ENCODE peak calls at places on chromosome 2, in four cellular contexts. G, H, P and F are unnamed samples.

GRCh38 chr2:173239644-173240043 is 115.0 kb upstream of the CDCA7 start:
- DNase-seq in H (no peak), P (no peak), G (no peak), F (peak; percentile 19)

GRCh38 chr2:232480201-232481190 is 7.1 kb downstream of the ECEL1 start:
- DNase-seq in G (no peak), H (no peak), P (peak; percentile 49), F (no peak)

GRCh38 chr2:144362401-144362800 is 157.5 kb downstream of the ZEB2 start:
- DNase-seq in P (no peak), H (peak; percentile 49), G (no peak), F (no peak)

GRCh38 chr2:207511851-207512250 is 17.9 kb upstream of the CREB1 start:
- DNase-seq in H (no peak), G (no peak), P (no peak), F (no peak)

GRCh38 chr2:196459539-196459938 is 180.0 kb upstream of the CCDC150 start:
- DNase-seq in G (no peak), P (no peak), H (no peak), F (peak; percentile 54)

GRCh38 chr2:71348302-71348701 is 16.7 kb downstream of the ZNF638 start:
- DNase-seq in G (no peak), H (peak; percentile 60), P (no peak), F (no peak)

GRCh38 chr2:109257653-109258052 is 128.6 kb downstream of the SH3RF3 start:
- DNase-seq in H (peak; percentile 44), P (no peak), G (no peak), F (no peak)

GRCh38 chr2:168530980-168531379 is 74.9 kb downstream of the CERS6 start:
- DNase-seq in P (no peak), H (peak; percentile 65), G (no peak), F (no peak)

GRCh38 chr2:240465268-240465764 is 29.9 kb downstream of the GPC1 start:
- DNase-seq in P (peak; percentile 66), G (peak; percentile 0), H (no peak), F (peak; percentile 43)

GRCh38 chr2:2663401-2664036 is 332.4 kb upstream of the MYT1L start:
- DNase-seq in G (no peak), H (peak; percentile 24), P (no peak), F (peak; percentile 2)

GRCh38 chr2:200689115-200689514 is 103.3 kb downstream of the AOX1 start:
- DNase-seq in G (no peak), P (no peak), H (no peak), F (no peak)

GRCh38 chr2:99488587-99488998 is 1.2 kb downstream of the REV1 start:
- DNase-seq in G (no peak), P (no peak), H (peak; percentile 55), F (no peak)

GRCh38 chr2:231920366-231920765 is 5.8 kb downstream of the NPPC start:
- DNase-seq in H (no peak), P (peak; percentile 17), G (no peak), F (no peak)

GRCh38 chr2:220811115-220811514 is 761.0 kb downstream of the EPHA4 start:
- DNase-seq in G (no peak), H (peak; percentile 41), P (no peak), F (no peak)

GRCh38 chr2:180607501-180608060 is 372.8 kb upstream of the UBE2E3 start:
- DNase-seq in P (no peak), H (no peak), G (no peak), F (no peak)

GRCh38 chr2:2837768-2838547 is 506.9 kb upstream of the MYT1L start:
- DNase-seq in G (no peak), H (no peak), P (no peak), F (no peak)

GRCh38 chr2:38074047-38074774 is 1.7 kb downstream of the CYP1B1 start:
- DNase-seq in P (no peak), H (no peak), G (no peak), F (no peak)
- H3K27ac ChIP-seq in P (no peak overlapping the region), H (no peak overlapping the region), G (no peak overlapping the region), F (no peak overlapping the region)

GRCh38 chr2:202002381-202002780 is 31.3 kb upstream of the FZD7 start:
- DNase-seq in P (no peak), H (no peak), G (no peak), F (no peak)
- H3K27ac ChIP-seq in P (no peak overlapping the region), H (no peak overlapping the region), G (no peak overlapping the region), F (no peak overlapping the region)

GRCh38 chr2:105100064-105100840 is 62.4 kb downstream of the MRPS9 start:
- DNase-seq in P (no peak), H (no peak), G (no peak), F (no peak)
- H3K27ac ChIP-seq in P (no peak overlapping the region), H (no peak overlapping the region), G (no peak overlapping the region), F (no peak overlapping the region)

GRCh38 chr2:238144262-238144661 is 5.8 kb downstream of the KLHL30 start:
- DNase-seq in G (no peak), H (no peak), P (no peak), F (no peak)
- H3K27ac ChIP-seq in G (peak overlapping the region; percentile 69), H (no peak overlapping the region), P (no peak overlapping the region), F (peak overlapping the region; percentile 96)

DNA sequence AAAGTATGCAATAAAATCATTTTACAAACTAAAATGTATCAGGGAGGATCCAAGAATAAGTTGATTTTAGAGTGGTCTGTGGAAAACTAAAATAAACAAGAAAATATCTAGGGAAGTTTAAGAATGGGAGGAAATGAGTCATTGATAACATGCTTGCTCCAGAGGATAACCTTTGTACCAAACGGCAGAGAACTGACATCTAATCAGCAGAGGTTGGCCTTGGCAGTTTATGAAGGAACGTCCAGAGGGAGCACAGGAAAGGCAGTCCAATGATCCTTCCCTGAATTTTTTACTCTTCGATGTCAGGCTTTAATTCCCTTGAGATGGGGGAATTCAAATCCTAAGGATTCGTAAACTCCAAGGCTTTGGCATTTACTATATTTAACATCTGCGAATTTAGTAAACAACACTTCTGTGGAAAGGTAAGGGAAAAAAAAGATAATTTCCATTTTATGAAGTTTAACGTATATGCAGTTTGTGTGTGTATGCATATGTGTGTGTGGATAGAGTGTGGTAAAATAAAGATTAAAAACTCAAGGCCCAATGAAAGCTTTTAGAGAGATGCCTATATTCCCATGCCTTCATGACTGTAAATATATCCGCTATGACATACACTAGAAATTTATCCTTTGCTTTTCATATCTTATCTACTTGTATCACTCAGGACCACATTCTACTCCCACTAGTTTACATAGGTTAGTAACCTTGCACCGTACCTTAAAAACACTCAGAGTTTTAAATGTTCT is 8.7 kb upstream of the INPP1 start:
- DNase-seq in H (no peak), P (no peak), G (no peak), F (peak; percentile 30)
- H3K27ac ChIP-seq in H (no peak overlapping the region), P (no peak overlapping the region), G (peak overlapping the region; percentile 65), F (peak overlapping the region; percentile 10)

DNA sequence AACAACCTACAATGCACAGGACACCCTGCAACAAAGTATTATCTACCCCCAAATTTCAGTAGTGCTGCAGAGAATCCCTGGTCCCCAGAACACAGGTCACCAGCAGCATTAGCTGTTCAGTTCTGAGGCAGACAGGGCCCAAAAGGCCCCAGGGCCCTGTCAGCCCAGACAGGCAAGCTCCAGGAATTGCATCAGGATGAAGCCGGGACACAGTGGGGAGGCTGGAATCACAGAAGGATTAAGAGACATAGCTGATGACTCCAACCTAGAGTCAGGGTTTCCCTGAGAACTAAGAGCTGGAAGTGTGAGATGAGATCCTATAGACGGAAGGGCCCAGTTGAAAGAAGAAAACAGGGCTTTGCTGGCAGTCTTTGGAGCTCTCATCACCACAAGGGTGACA is 148.1 kb downstream of the GALNT14 start:
- DNase-seq in P (no peak), H (no peak), G (no peak), F (no peak)
- H3K27ac ChIP-seq in P (no peak overlapping the region), H (no peak overlapping the region), G (no peak overlapping the region), F (no peak overlapping the region)

GRCh38 chr2:65133626-65134025 is 3.7 kb upstream of the RAB1A start:
- DNase-seq in P (no peak), G (no peak), H (no peak), F (no peak)

GRCh38 chr2:65136253-65136652 is 6.3 kb upstream of the RAB1A start:
- DNase-seq in P (no peak), H (no peak), G (no peak), F (no peak)

GRCh38 chr2:65142515-65142914 is 12.6 kb upstream of the RAB1A start:
- DNase-seq in G (no peak), H (peak; percentile 42), P (no peak), F (no peak)

GRCh38 chr2:65134158-65134557 is 4.3 kb upstream of the RAB1A start:
- DNase-seq in G (no peak), H (no peak), P (no peak), F (no peak)

DNA sequence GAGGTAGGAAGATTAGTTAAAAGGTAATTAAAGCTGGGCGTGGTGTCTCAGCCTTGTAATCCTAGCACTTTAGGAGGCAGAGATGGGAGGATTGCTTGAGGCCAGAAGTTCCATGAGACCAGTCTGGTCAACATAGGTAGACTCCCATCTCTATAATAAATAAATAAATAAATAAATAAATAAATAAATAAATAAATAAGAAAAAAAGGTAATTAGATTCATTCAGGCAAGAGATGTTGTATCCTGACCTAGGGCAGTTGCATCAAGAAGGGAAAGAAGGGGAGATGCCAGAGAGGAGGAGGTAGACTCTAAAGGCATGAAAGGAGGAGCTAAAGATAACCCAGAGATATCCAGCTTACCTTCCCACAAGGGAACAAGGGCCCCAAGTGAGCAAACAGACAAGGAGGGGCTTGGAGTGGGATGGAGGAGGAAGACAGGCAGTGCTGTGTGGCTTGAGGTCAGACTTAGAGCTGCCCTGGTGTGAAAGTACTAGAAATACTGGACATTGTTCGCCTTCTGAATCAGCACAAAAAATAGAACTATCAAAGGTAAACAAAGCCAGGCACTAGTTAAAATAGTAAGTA is 7.4 kb upstream of the RAB1A start:
- DNase-seq in P (no peak), G (no peak), H (no peak), F (no peak)
- H3K27ac ChIP-seq in P (no peak overlapping the region), G (no peak overlapping the region), H (no peak overlapping the region), F (no peak overlapping the region)